ENCODE peak calls at places on chromosomes 2 and 18, in five cellular contexts. Q is DND-41, J is uterus, R is colonic mucosa, L is IMR-90. N is an unnamed sample.
A peak's percentile ranks its signal among the peaks of the same experiment; 100 is the strongest.

GRCh38 chr2:78585849-78586248 is 439.7 kb upstream of the REG3G start:
- DNase-seq in Q (no peak), J (no peak), R (no peak), L (no peak), N (no peak)

GRCh38 chr2:38092196-38092902 is 16.4 kb upstream of the CYP1B1 start:
- DNase-seq in Q (no peak), J (peak; percentile 85), R (no peak), L (peak; percentile 80), N (peak; percentile 82)

GRCh38 chr2:39119732-39120520 is 925 bp downstream of the SOS1 start:
- DNase-seq in Q (peak; percentile 60), J (peak; percentile 35), R (peak; percentile 62), L (peak; percentile 49), N (peak; percentile 80)

GRCh38 chr2:233967163-233967562 is 50.0 kb downstream of the TRPM8 start:
- DNase-seq in Q (no peak), J (no peak), R (no peak), L (no peak), N (no peak)

GRCh38 chr2:171652411-171652775 is 34.9 kb upstream of the DYNC1I2 start:
- DNase-seq in Q (no peak), J (no peak), R (no peak), L (no peak), N (no peak)

GRCh38 chr2:121575800-121576199 is 45.1 kb downstream of the RNU4ATAC start:
- DNase-seq in Q (no peak), J (no peak), R (no peak), L (no peak), N (no peak)

GRCh38 chr2:228847684-228848083 is 423.4 kb downstream of the PID1 start:
- DNase-seq in Q (no peak), J (no peak), R (no peak), L (peak; percentile 32), N (no peak)

GRCh38 chr2:149166958-149167810 is 128.7 kb downstream of the LYPD6B start:
- DNase-seq in Q (peak; percentile 80), J (no peak), R (no peak), L (no peak), N (no peak)

GRCh38 chr18:6629635-6630140 is 99.8 kb upstream of the ARHGAP28 start:
- DNase-seq in Q (no peak), J (no peak), R (no peak), L (peak; percentile 88), N (no peak)

GRCh38 chr2:111054791-111055627 is 65.7 kb upstream of the BCL2L11 start:
- DNase-seq in Q (no peak), J (no peak), R (no peak), L (no peak), N (no peak)

GRCh38 chr2:149068996-149069888 is 30.7 kb downstream of the LYPD6B start:
- DNase-seq in Q (peak; percentile 47), J (no peak), R (no peak), L (peak; percentile 61), N (no peak)

GRCh38 chr2:105488198-105488757 is 89.4 kb upstream of the FHL2 start:
- DNase-seq in Q (no peak), J (no peak), R (no peak), L (no peak), N (peak; percentile 78)

GRCh38 chr2:168663993-168664392 is 138.4 kb upstream of the NOSTRIN start:
- DNase-seq in Q (no peak), J (no peak), R (no peak), L (peak; percentile 50), N (no peak)

GRCh38 chr2:27003857-27004256 is 28.9 kb upstream of the TMEM214 start:
- DNase-seq in Q (no peak), J (no peak), R (no peak), L (peak; percentile 70), N (no peak)

GRCh38 chr2:150307258-150307657 is 180.2 kb downstream of the RND3 start:
- DNase-seq in Q (no peak), J (no peak), R (no peak), L (no peak), N (no peak)

GRCh38 chr2:112150447-112150846 is 12.3 kb downstream of the FBLN7 start:
- DNase-seq in Q (no peak), J (peak; percentile 51), R (peak; percentile 3), L (peak; percentile 95), N (no peak)

GRCh38 chr2:24214880-24215279 is 40.0 kb downstream of the FAM228A start:
- DNase-seq in Q (no peak), J (no peak), R (no peak), L (no peak), N (no peak)

GRCh38 chr2:165328272-165328671 is 89.1 kb downstream of the SCN2A start:
- DNase-seq in Q (peak; percentile 77), J (no peak), R (no peak), L (no peak), N (no peak)

GRCh38 chr2:7633556-7634153 is 716.4 kb downstream of the RNF144A start:
- DNase-seq in Q (peak; percentile 41), J (no peak), R (no peak), L (no peak), N (no peak)

GRCh38 chr2:240433973-240434727 is 1.3 kb upstream of the GPC1 start:
- DNase-seq in Q (no peak), J (peak; percentile 84), R (no peak), L (peak; percentile 98), N (peak; percentile 56)

GRCh38 chr2:68235090-68235489 is 17.2 kb downstream of the PPP3R1 start:
- DNase-seq in Q (no peak), J (no peak), R (no peak), L (no peak), N (no peak)

GRCh38 chr2:178177066-178177679 is 17.1 kb upstream of the OSBPL6 start:
- DNase-seq in Q (no peak), J (no peak), R (no peak), L (peak; percentile 67), N (no peak)

GRCh38 chr2:207511851-207512250 is 17.9 kb upstream of the CREB1 start:
- DNase-seq in Q (no peak), J (no peak), R (no peak), L (no peak), N (no peak)

GRCh38 chr2:207513577-207514257 is 16.0 kb upstream of the CREB1 start:
- DNase-seq in Q (no peak), J (no peak), R (no peak), L (peak; percentile 96), N (no peak)

GRCh38 chr2:207515671-207516070 is 14.1 kb upstream of the CREB1 start:
- DNase-seq in Q (no peak), J (no peak), R (no peak), L (no peak), N (no peak)

GRCh38 chr2:207514451-207514850 is 15.3 kb upstream of the CREB1 start:
- DNase-seq in Q (no peak), J (no peak), R (no peak), L (no peak), N (no peak)

GRCh38 chr2:207512356-207512755 is 17.4 kb upstream of the CREB1 start:
- DNase-seq in Q (no peak), J (no peak), R (no peak), L (no peak), N (no peak)
- H3K4me3 ChIP-seq in Q (no peak overlapping the region), J (no peak overlapping the region), R (no peak overlapping the region), L (no peak overlapping the region), N (no peak overlapping the region)

DNA sequence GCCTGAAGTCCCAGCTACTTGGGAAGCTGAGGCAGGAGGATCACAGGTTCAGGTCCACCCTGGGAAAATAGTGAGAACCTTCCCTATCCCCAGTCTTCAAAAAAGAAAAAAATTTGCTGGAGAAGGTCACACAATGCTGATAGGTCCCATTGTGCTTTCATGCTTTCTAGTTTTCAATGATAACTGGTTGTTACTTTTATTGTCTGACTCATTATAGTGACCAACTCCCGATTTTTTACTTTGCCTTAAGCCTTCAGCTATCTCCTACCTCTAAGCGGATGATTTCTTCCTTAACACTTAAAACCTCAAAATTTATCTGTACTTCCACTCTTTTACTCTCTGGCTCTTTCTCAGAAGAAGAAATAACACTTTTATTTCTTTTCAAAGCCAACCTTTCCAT is 17.3 kb downstream of the MSH2 start:
- DNase-seq in Q (no peak), J (no peak), R (no peak), L (no peak), N (no peak)
- H3K36me3 ChIP-seq in Q (peaks cover 88% of the 10 kb centered on the region), J (no peaks in the 10 kb centered on the region), R (no peaks in the 10 kb centered on the region), L (peaks cover 10% of the 10 kb centered on the region), N (no peaks in the 10 kb centered on the region)

GRCh38 chr2:88757025-88757424 is 65.6 kb downstream of the RPIA start:
- DNase-seq in Q (no peak), J (no peak), R (no peak), L (no peak), N (no peak)
- H3K4me1 ChIP-seq in Q (peaks cover 28% of the 10 kb centered on the region), J (no peaks in the 10 kb centered on the region), R (no peaks in the 10 kb centered on the region), L (no peaks in the 10 kb centered on the region), N (peaks cover 14% of the 10 kb centered on the region)

DNA sequence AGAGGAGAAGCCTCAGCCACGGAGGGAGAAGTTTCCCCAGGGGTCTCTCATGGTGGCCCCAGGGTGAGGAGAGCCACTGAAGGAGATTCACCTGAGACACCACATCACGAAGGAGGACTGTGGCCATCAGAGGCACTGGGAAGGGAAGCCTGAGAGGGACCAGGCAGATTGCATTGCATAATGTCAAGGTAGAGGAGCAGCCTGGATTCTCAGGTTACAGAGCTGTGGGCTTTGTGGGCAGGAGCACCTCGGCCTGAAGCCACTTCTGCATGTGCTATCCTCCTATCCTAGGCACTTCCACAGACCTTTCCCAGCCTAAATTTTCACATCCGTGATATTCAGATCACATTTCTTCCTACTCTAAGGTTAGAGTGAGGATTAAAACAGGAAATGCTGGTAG is 51.8 kb downstream of the SOX11 start:
- DNase-seq in Q (no peak), J (no peak), R (no peak), L (no peak), N (no peak)
- H3K4me3 ChIP-seq in Q (no peak overlapping the region), J (no peak overlapping the region), R (no peak overlapping the region), L (no peak overlapping the region), N (no peak overlapping the region)

GRCh38 chr2:57543211-57543610 is 503.4 kb upstream of the VRK2 start:
- DNase-seq in Q (no peak), J (no peak), R (no peak), L (no peak), N (no peak)

GRCh38 chr2:57546478-57546877 is 500.1 kb upstream of the VRK2 start:
- DNase-seq in Q (no peak), J (no peak), R (no peak), L (no peak), N (no peak)

GRCh38 chr2:57544626-57545025 is 502.0 kb upstream of the VRK2 start:
- DNase-seq in Q (no peak), J (no peak), R (no peak), L (no peak), N (no peak)

GRCh38 chr2:57536535-57537231 is 509.9 kb upstream of the VRK2 start:
- DNase-seq in Q (no peak), J (no peak), R (no peak), L (no peak), N (no peak)

GRCh38 chr2:57542081-57542480 is 504.5 kb upstream of the VRK2 start:
- DNase-seq in Q (no peak), J (no peak), R (no peak), L (no peak), N (no peak)
- H3K36me3 ChIP-seq in Q (no peaks in the 10 kb centered on the region), J (no peaks in the 10 kb centered on the region), R (no peaks in the 10 kb centered on the region), L (no peaks in the 10 kb centered on the region), N (no peaks in the 10 kb centered on the region)